ENCODE peak calls at places on chromosomes 12 and 14, in five cellular contexts. J is Kasumi-1; B is activated T-cell treated with anti-CD3 and anti-CD28 coated beads for 24 hours; O is CD4-positive, CD25-positive, alpha-beta regulatory T cell; I is Right ventricle myocardium superior. F is an unnamed sample.

GRCh38 chr12:127677537-127678131 is 589.3 kb upstream of the TMEM132C start:
- DNase-seq in O (peak; percentile 34), J (peak; percentile 62), B (peak; percentile 5), I (peak; percentile 67), F (peak; percentile 2)

GRCh38 chr12:120979862-120980696 is 1.7 kb downstream of the HNF1A start:
- DNase-seq in O (no peak), J (no peak), B (no peak), I (no peak), F (no peak)

GRCh38 chr12:88393017-88393767 is 187.1 kb downstream of the KITLG start:
- DNase-seq in J (peak; percentile 65), B (no peak), O (peak; percentile 24), I (no peak), F (no peak)

GRCh38 chr12:93608313-93608712 is 35.8 kb downstream of the SOCS2 start:
- DNase-seq in O (no peak), I (no peak), B (no peak), J (no peak), F (no peak)

GRCh38 chr14:23578560-23579310 is at the start of gene JPH4:
- DNase-seq in B (no peak), I (no peak), O (no peak), J (no peak), F (no peak)

GRCh38 chr14:51004801-51005526 is 60.7 kb upstream of the PYGL start:
- DNase-seq in B (no peak), O (no peak), J (no peak), I (no peak), F (no peak)

GRCh38 chr12:119369907-119370546 is 35.5 kb downstream of the CCDC60 start:
- DNase-seq in B (no peak), I (no peak), O (no peak), J (no peak), F (no peak)

GRCh38 chr14:75240781-75241180 is 37.8 kb upstream of the FOS start:
- DNase-seq in I (no peak), J (no peak), B (no peak), O (no peak), F (no peak)

GRCh38 chr12:114829833-114830232 is 145.9 kb upstream of the TBX3 start:
- DNase-seq in B (no peak), I (no peak), J (no peak), O (no peak), F (no peak)